ENCODE peak calls at places on chromosomes 4 and X, in four cellular contexts. K is fibroblast of lung, Z is HCT116, Y is OCI-LY7. M is an unnamed sample.

GRCh38 chr4:122583906-122584305 is 37.0 kb downstream of the IL21 start:
- DNase-seq in K (peak; percentile 72), Z (no peak), Y (no peak), M (no peak)

GRCh38 chr4:60562353-60562752 is 637.8 kb upstream of the ADGRL3 start:
- DNase-seq in K (no peak), Z (no peak), Y (no peak), M (peak; percentile 16)

GRCh38 chrX:150256297-150256650 is 106.8 kb upstream of the MAMLD1 start:
- DNase-seq in K (no peak), Z (no peak), Y (no peak), M (no peak)

GRCh38 chr4:19987746-19988145 is 264.0 kb upstream of the SLIT2 start:
- DNase-seq in K (peak; percentile 49), Z (no peak), Y (no peak), M (no peak)

GRCh38 chr4:188778880-188779279 is 639.6 kb downstream of the TRIML1 start:
- DNase-seq in K (peak; percentile 24), Z (no peak), Y (no peak), M (no peak)

GRCh38 chrX:44042731-44043130 is 69.5 kb upstream of the NDP start:
- DNase-seq in K (peak; percentile 31), Z (no peak), Y (no peak), M (no peak)

GRCh38 chr4:103498161-103499070 is 221.4 kb downstream of the TACR3 start:
- DNase-seq in K (peak; percentile 62), Z (no peak), Y (no peak), M (no peak)

GRCh38 chr4:101183224-101183623 is 164.1 kb downstream of the PPP3CA start:
- DNase-seq in K (no peak), Z (no peak), Y (no peak), M (no peak)

GRCh38 chrX:10098235-10098819 is 58.4 kb upstream of the CLCN4 start:
- DNase-seq in K (no peak), Z (no peak), Y (peak; percentile 77), M (no peak)

GRCh38 chr4:87103086-87103485 is 117.3 kb downstream of the KLHL8 start:
- DNase-seq in K (no peak), Z (no peak), Y (no peak), M (no peak)

GRCh38 chr4:133594246-133595207 is 445.4 kb downstream of the PCDH10 start:
- DNase-seq in K (peak; percentile 75), Z (no peak), Y (no peak), M (no peak)

GRCh38 chrX:23271011-23271410 is 63.6 kb upstream of the PTCHD1 start:
- DNase-seq in K (no peak), Z (no peak), Y (no peak), M (no peak)

GRCh38 chr4:128191115-128191897 is 96.3 kb downstream of the PGRMC2 start:
- DNase-seq in K (peak; percentile 78), Z (peak; percentile 37), Y (peak; percentile 77), M (peak; percentile 80)

GRCh38 chr4:18518098-18518497 is 496.5 kb upstream of the LCORL start:
- DNase-seq in K (no peak), Z (no peak), Y (no peak), M (peak; percentile 25)

GRCh38 chrX:47958943-47959342 is 44.8 kb downstream of the ZNF182 start:
- DNase-seq in K (no peak), Z (no peak), Y (peak; percentile 51), M (no peak)

GRCh38 chrX:13369541-13370140 is 49.8 kb upstream of the ATXN3L start:
- DNase-seq in K (no peak), Z (no peak), Y (no peak), M (peak; percentile 11)

GRCh38 chr4:182795446-182796238 is 121.5 kb downstream of the DCTD start:
- DNase-seq in K (no peak), Z (no peak), Y (no peak), M (no peak)

GRCh38 chr4:186204103-186204559 is 12.8 kb downstream of the CYP4V2 start:
- DNase-seq in K (peak; percentile 81), Z (peak; percentile 81), Y (no peak), M (no peak)

GRCh38 chrX:5458300-5458699 is 770.4 kb downstream of the NLGN4X start:
- DNase-seq in K (no peak), Z (no peak), Y (peak; percentile 21), M (peak; percentile 7)

GRCh38 chrX:43682726-43683125 is 26.6 kb downstream of the MAOA start:
- DNase-seq in K (no peak), Z (no peak), Y (no peak), M (no peak)

GRCh38 chrX:46713672-46714487 is 45.0 kb downstream of the SLC9A7 start:
- DNase-seq in K (no peak), Z (no peak), Y (no peak), M (no peak)

DNA sequence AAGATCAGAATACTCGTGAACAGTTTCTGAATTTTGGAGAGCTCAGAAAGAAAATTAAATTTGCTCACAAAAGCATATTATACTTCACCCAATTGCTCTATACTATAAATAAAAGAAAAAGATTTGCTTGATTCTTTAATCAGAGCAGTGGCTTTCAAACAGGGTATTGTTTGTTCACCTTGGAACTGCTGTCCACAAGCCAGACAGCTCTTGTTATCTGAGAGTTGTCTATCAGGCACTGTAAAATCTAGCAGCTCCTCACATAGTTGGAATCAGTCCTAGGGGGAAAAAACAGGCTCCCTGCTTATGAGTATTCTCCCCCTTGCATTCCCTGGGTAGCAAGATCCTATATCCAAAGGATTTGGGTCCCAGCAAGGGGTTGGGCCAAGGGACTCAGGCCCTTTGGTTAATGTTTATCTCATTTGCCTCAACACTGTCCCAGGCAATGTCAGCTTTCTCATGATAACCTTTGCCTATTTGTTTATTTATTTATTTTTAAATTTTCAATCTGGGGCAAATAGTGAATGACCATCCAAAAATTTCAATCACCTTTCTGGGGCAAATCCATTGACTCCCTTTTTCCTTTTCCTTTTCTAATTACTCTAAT is 24.1 kb upstream of the MAGEB16 start:
- DNase-seq in K (no peak), Z (no peak), Y (no peak), M (no peak)
- H3K79me2 ChIP-seq in K (no peaks in the 10 kb centered on the region), Z (no peaks in the 10 kb centered on the region), Y (no peaks in the 10 kb centered on the region), M (no peaks in the 10 kb centered on the region)

GRCh38 chr4:73617256-73617655 is 3.0 kb downstream of the RASSF6 start:
- DNase-seq in K (no peak), Z (no peak), Y (peak; percentile 75), M (no peak)
- H3K79me2 ChIP-seq in K (no peaks in the 10 kb centered on the region), Z (no peaks in the 10 kb centered on the region), Y (peaks cover 99% of the 10 kb centered on the region), M (no peaks in the 10 kb centered on the region)

GRCh38 chr4:70920592-70920991 is 18.4 kb downstream of the MOB1B start:
- DNase-seq in K (no peak), Z (no peak), Y (peak; percentile 35), M (no peak)
- H3K79me2 ChIP-seq in K (peaks cover 56% of the 10 kb centered on the region), Z (peaks cover 53% of the 10 kb centered on the region), Y (peaks cover 84% of the 10 kb centered on the region), M (peaks cover 84% of the 10 kb centered on the region)

DNA sequence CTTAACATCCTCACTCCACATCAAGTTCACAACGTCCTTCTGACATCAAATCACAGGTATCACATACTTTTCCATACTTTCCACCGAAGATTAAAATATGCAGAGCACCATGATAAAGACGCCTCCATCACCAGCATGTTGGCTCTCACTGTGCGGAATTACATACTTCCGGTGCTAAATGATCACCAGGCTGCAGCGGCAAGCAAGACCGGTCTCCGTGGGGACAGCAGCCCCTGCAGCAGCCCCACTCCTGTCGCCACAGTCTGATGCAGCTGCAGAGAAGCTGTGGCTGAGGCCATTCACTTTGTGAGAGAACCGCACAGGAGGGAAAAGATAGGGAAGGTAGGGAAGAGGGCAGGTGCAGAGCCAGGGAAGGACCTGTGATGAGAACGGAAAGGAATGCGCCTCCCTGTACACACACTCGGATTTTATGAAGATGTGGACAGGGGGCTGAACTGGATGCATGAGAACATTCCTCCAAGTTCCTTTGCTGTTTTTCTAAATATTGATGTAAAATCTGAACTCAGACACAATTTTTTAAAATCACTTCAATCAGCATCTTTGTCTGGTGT is 38.3 kb downstream of the AFAP1 start:
- DNase-seq in K (no peak), Z (no peak), Y (no peak), M (peak; percentile 20)
- H3K79me2 ChIP-seq in K (peaks cover 64% of the 10 kb centered on the region), Z (peaks cover 14% of the 10 kb centered on the region), Y (no peaks in the 10 kb centered on the region), M (peaks cover 2% of the 10 kb centered on the region)

GRCh38 chr4:94452476-94453300 is 946 bp downstream of the PDLIM5 start:
- DNase-seq in K (peak; percentile 90), Z (peak; percentile 61), Y (peak; percentile 1), M (peak; percentile 82)

GRCh38 chr4:94451051-94451404 is 714 bp upstream of the PDLIM5 start:
- DNase-seq in K (no peak), Z (no peak), Y (no peak), M (no peak)

GRCh38 chr4:94454405-94454804 is 2.7 kb downstream of the PDLIM5 start:
- DNase-seq in K (no peak), Z (no peak), Y (no peak), M (no peak)

GRCh38 chr4:94453534-94453963 is 1.8 kb downstream of the PDLIM5 start:
- DNase-seq in K (no peak), Z (no peak), Y (no peak), M (no peak)

GRCh38 chr4:94451669-94452475 is at the start of gene PDLIM5:
- DNase-seq in K (peak; percentile 86), Z (peak; percentile 70), Y (peak; percentile 92), M (peak; percentile 96)
- H3K79me2 ChIP-seq in K (peaks cover 45% of the 10 kb centered on the region), Z (peaks cover 49% of the 10 kb centered on the region), Y (no peaks in the 10 kb centered on the region), M (peaks cover 44% of the 10 kb centered on the region)

M was measured in neural progenitor cell.